ENCODE peak calls at places on chromosomes 16 and 17, in six cellular contexts. One of them, this sample, is unnamed.
A peak's percentile ranks its signal among the peaks of the same experiment; 100 is the strongest.

GRCh38 chr17:32946375-32947135 is 18.6 kb downstream of the TMEM98 start:
- ATAC-seq in RWPE2: no peak
- ATAC-seq in body of pancreas: no peak
- ATAC-seq in left lung: no peak
- ATAC-seq in gastrocnemius medialis: no peak
- ATAC-seq in right cardiac atrium: no peak
- ATAC-seq in this sample: no peak

GRCh38 chr16:79069634-79070033 is 530.9 kb downstream of the MAF start:
- ATAC-seq in RWPE2: no peak
- ATAC-seq in body of pancreas: no peak
- ATAC-seq in left lung: peak; percentile 24
- ATAC-seq in gastrocnemius medialis: no peak
- ATAC-seq in right cardiac atrium: no peak
- ATAC-seq in this sample: no peak

GRCh38 chr17:41962768-41963434 is 3.7 kb upstream of the CNP start:
- ATAC-seq in RWPE2: peak; percentile 24
- ATAC-seq in body of pancreas: peak; percentile 19
- ATAC-seq in left lung: peak; percentile 13
- ATAC-seq in gastrocnemius medialis: peak; percentile 40
- ATAC-seq in right cardiac atrium: peak; percentile 20
- ATAC-seq in this sample: peak; percentile 26

GRCh38 chr16:12323007-12323699 is 346.6 kb downstream of the SNX29 start:
- ATAC-seq in RWPE2: no peak
- ATAC-seq in body of pancreas: no peak
- ATAC-seq in left lung: no peak
- ATAC-seq in gastrocnemius medialis: no peak
- ATAC-seq in right cardiac atrium: no peak
- ATAC-seq in this sample: no peak

GRCh38 chr17:61556224-61557188 is 34.5 kb downstream of the NACA2 start:
- ATAC-seq in RWPE2: no peak
- ATAC-seq in body of pancreas: no peak
- ATAC-seq in left lung: no peak
- ATAC-seq in gastrocnemius medialis: no peak
- ATAC-seq in right cardiac atrium: no peak
- ATAC-seq in this sample: no peak

GRCh38 chr17:35596530-35597233 is 9.6 kb downstream of the AP2B1 start:
- ATAC-seq in RWPE2: no peak
- ATAC-seq in body of pancreas: no peak
- ATAC-seq in left lung: no peak
- ATAC-seq in gastrocnemius medialis: no peak
- ATAC-seq in right cardiac atrium: peak; percentile 56
- ATAC-seq in this sample: no peak

GRCh38 chr17:1752425-1752941 is 9.4 kb upstream of the SERPINF1 start:
- ATAC-seq in RWPE2: peak; percentile 88
- ATAC-seq in body of pancreas: peak; percentile 72
- ATAC-seq in left lung: peak; percentile 77
- ATAC-seq in gastrocnemius medialis: no peak
- ATAC-seq in right cardiac atrium: peak; percentile 61
- ATAC-seq in this sample: peak; percentile 65

GRCh38 chr16:72131036-72131435 is 37.4 kb downstream of the DHX38 start:
- ATAC-seq in RWPE2: no peak
- ATAC-seq in body of pancreas: no peak
- ATAC-seq in left lung: peak; percentile 34
- ATAC-seq in gastrocnemius medialis: no peak
- ATAC-seq in right cardiac atrium: no peak
- ATAC-seq in this sample: no peak

GRCh38 chr16:8905168-8905762 is 23.1 kb downstream of the LITAFD start:
- ATAC-seq in RWPE2: peak; percentile 40
- ATAC-seq in body of pancreas: no peak
- ATAC-seq in left lung: peak; percentile 64
- ATAC-seq in gastrocnemius medialis: no peak
- ATAC-seq in right cardiac atrium: no peak
- ATAC-seq in this sample: no peak

GRCh38 chr17:35683588-35683987 is 47.9 kb upstream of the RASL10B start:
- ATAC-seq in RWPE2: no peak
- ATAC-seq in body of pancreas: no peak
- ATAC-seq in left lung: peak; percentile 23
- ATAC-seq in gastrocnemius medialis: no peak
- ATAC-seq in right cardiac atrium: no peak
- ATAC-seq in this sample: no peak

GRCh38 chr17:31724026-31724425 is 135.0 kb downstream of the COPRS start:
- ATAC-seq in RWPE2: no peak
- ATAC-seq in body of pancreas: no peak
- ATAC-seq in left lung: no peak
- ATAC-seq in gastrocnemius medialis: no peak
- ATAC-seq in right cardiac atrium: no peak
- ATAC-seq in this sample: no peak

GRCh38 chr17:4600563-4600962 is 16.2 kb downstream of the SMTNL2 start:
- ATAC-seq in RWPE2: no peak
- ATAC-seq in body of pancreas: no peak
- ATAC-seq in left lung: no peak
- ATAC-seq in gastrocnemius medialis: peak; percentile 62
- ATAC-seq in right cardiac atrium: peak; percentile 51
- ATAC-seq in this sample: no peak

GRCh38 chr16:88003316-88003715 is 52.1 kb downstream of the BANP start:
- ATAC-seq in RWPE2: no peak
- ATAC-seq in body of pancreas: no peak
- ATAC-seq in left lung: no peak
- ATAC-seq in gastrocnemius medialis: no peak
- ATAC-seq in right cardiac atrium: no peak
- ATAC-seq in this sample: no peak

GRCh38 chr16:72092832-72093447 is 480 bp downstream of the TXNL4B start:
- ATAC-seq in RWPE2: peak; percentile 24
- ATAC-seq in body of pancreas: peak; percentile 16
- ATAC-seq in left lung: peak; percentile 48
- ATAC-seq in gastrocnemius medialis: peak; percentile 23
- ATAC-seq in right cardiac atrium: no peak
- ATAC-seq in this sample: peak; percentile 37

GRCh38 chr16:56517206-56517605 is 2.6 kb downstream of the BBS2 start:
- ATAC-seq in RWPE2: no peak
- ATAC-seq in body of pancreas: no peak
- ATAC-seq in left lung: no peak
- ATAC-seq in gastrocnemius medialis: no peak
- ATAC-seq in right cardiac atrium: no peak
- ATAC-seq in this sample: no peak

GRCh38 chr16:80369138-80369537 is 171.7 kb upstream of the DYNLRB2 start:
- ATAC-seq in RWPE2: no peak
- ATAC-seq in body of pancreas: no peak
- ATAC-seq in left lung: peak; percentile 81
- ATAC-seq in gastrocnemius medialis: no peak
- ATAC-seq in right cardiac atrium: no peak
- ATAC-seq in this sample: no peak

GRCh38 chr17:70106551-70106950 is 31.5 kb downstream of the KCNJ16 start:
- ATAC-seq in RWPE2: no peak
- ATAC-seq in body of pancreas: no peak
- ATAC-seq in left lung: no peak
- ATAC-seq in gastrocnemius medialis: no peak
- ATAC-seq in right cardiac atrium: no peak
- ATAC-seq in this sample: no peak

GRCh38 chr17:45403906-45404490 is 28.7 kb downstream of the ARHGAP27 start:
- ATAC-seq in RWPE2: no peak
- ATAC-seq in body of pancreas: no peak
- ATAC-seq in left lung: no peak
- ATAC-seq in gastrocnemius medialis: no peak
- ATAC-seq in right cardiac atrium: no peak
- ATAC-seq in this sample: no peak

GRCh38 chr17:8930664-8931063 is 34.8 kb downstream of the PIK3R5 start:
- ATAC-seq in RWPE2: no peak
- ATAC-seq in body of pancreas: no peak
- ATAC-seq in left lung: no peak
- ATAC-seq in gastrocnemius medialis: no peak
- ATAC-seq in right cardiac atrium: no peak
- ATAC-seq in this sample: no peak

GRCh38 chr17:30091771-30092170 is 24.8 kb upstream of the NSRP1 start:
- ATAC-seq in RWPE2: no peak
- ATAC-seq in body of pancreas: no peak
- ATAC-seq in left lung: no peak
- ATAC-seq in gastrocnemius medialis: no peak
- ATAC-seq in right cardiac atrium: peak; percentile 38
- ATAC-seq in this sample: no peak

GRCh38 chr17:70683936-70684335 is 514.6 kb downstream of the KCNJ2 start:
- ATAC-seq in RWPE2: no peak
- ATAC-seq in body of pancreas: no peak
- ATAC-seq in left lung: no peak
- ATAC-seq in gastrocnemius medialis: no peak
- ATAC-seq in right cardiac atrium: no peak
- ATAC-seq in this sample: no peak

GRCh38 chr16:69904495-69905170 is 46.5 kb upstream of the CLEC18A start:
- ATAC-seq in RWPE2: no peak
- ATAC-seq in body of pancreas: no peak
- ATAC-seq in left lung: peak; percentile 53
- ATAC-seq in gastrocnemius medialis: no peak
- ATAC-seq in right cardiac atrium: no peak
- ATAC-seq in this sample: no peak

GRCh38 chr17:4987767-4988083 is 250 bp upstream of the CAMTA2 start:
- ATAC-seq in RWPE2: no peak
- ATAC-seq in body of pancreas: no peak
- ATAC-seq in left lung: peak; percentile 4
- ATAC-seq in gastrocnemius medialis: peak; percentile 40
- ATAC-seq in right cardiac atrium: no peak
- ATAC-seq in this sample: peak; percentile 17

GRCh38 chr16:85557976-85558589 is 55.0 kb upstream of the GSE1 start:
- ATAC-seq in RWPE2: peak; percentile 33
- ATAC-seq in body of pancreas: peak; percentile 39
- ATAC-seq in left lung: peak; percentile 35
- ATAC-seq in gastrocnemius medialis: peak; percentile 58
- ATAC-seq in right cardiac atrium: no peak
- ATAC-seq in this sample: no peak

GRCh38 chr17:74369221-74369620 is 1.9 kb downstream of the GPR142 start:
- ATAC-seq in RWPE2: no peak
- ATAC-seq in body of pancreas: no peak
- ATAC-seq in left lung: peak; percentile 38
- ATAC-seq in gastrocnemius medialis: no peak
- ATAC-seq in right cardiac atrium: peak; percentile 27
- ATAC-seq in this sample: no peak

GRCh38 chr17:42031584-42031983 is 11.7 kb downstream of the NKIRAS2 start:
- ATAC-seq in RWPE2: no peak
- ATAC-seq in body of pancreas: no peak
- ATAC-seq in left lung: no peak
- ATAC-seq in gastrocnemius medialis: peak; percentile 60
- ATAC-seq in right cardiac atrium: no peak
- ATAC-seq in this sample: no peak

GRCh38 chr17:81815646-81815985 is 11.7 kb downstream of the GCGR start:
- ATAC-seq in RWPE2: peak; percentile 9
- ATAC-seq in body of pancreas: no peak
- ATAC-seq in left lung: peak; percentile 38
- ATAC-seq in gastrocnemius medialis: no peak
- ATAC-seq in right cardiac atrium: no peak
- ATAC-seq in this sample: no peak

GRCh38 chr17:5610956-5611355 is 26.6 kb upstream of the NLRP1 start:
- ATAC-seq in RWPE2: no peak
- ATAC-seq in body of pancreas: no peak
- ATAC-seq in left lung: peak; percentile 58
- ATAC-seq in gastrocnemius medialis: no peak
- ATAC-seq in right cardiac atrium: no peak
- ATAC-seq in this sample: no peak

GRCh38 chr16:12059216-12059769 is 82.8 kb downstream of the SNX29 start:
- ATAC-seq in RWPE2: no peak
- ATAC-seq in body of pancreas: no peak
- ATAC-seq in left lung: no peak
- ATAC-seq in gastrocnemius medialis: no peak
- ATAC-seq in right cardiac atrium: no peak
- ATAC-seq in this sample: no peak

GRCh38 chr16:55503726-55504553 is 4.9 kb upstream of the LPCAT2 start:
- ATAC-seq in RWPE2: no peak
- ATAC-seq in body of pancreas: no peak
- ATAC-seq in left lung: no peak
- ATAC-seq in gastrocnemius medialis: no peak
- ATAC-seq in right cardiac atrium: no peak
- ATAC-seq in this sample: no peak
- H3K27ac ChIP-seq in RWPE2: peak overlapping the region; percentile 93
- H3K27ac ChIP-seq in body of pancreas: no peak overlapping the region
- H3K27ac ChIP-seq in left lung: no peak overlapping the region
- H3K27ac ChIP-seq in gastrocnemius medialis: peak overlapping the region; percentile 29
- H3K27ac ChIP-seq in right cardiac atrium: no peak overlapping the region
- H3K27ac ChIP-seq in this sample: no peak overlapping the region

GRCh38 chr16:89918453-89919347 is at the start of gene MC1R:
- ATAC-seq in RWPE2: no peak
- ATAC-seq in body of pancreas: no peak
- ATAC-seq in left lung: no peak
- ATAC-seq in gastrocnemius medialis: no peak
- ATAC-seq in right cardiac atrium: peak; percentile 1
- ATAC-seq in this sample: no peak
- H3K27ac ChIP-seq in RWPE2: peak within 1 kb of the TSS; percentile 62
- H3K27ac ChIP-seq in body of pancreas: no peak within 1 kb of the TSS
- H3K27ac ChIP-seq in left lung: peak within 1 kb of the TSS; percentile 15
- H3K27ac ChIP-seq in gastrocnemius medialis: no peak within 1 kb of the TSS
- H3K27ac ChIP-seq in right cardiac atrium: no peak within 1 kb of the TSS
- H3K27ac ChIP-seq in this sample: no peak within 1 kb of the TSS

DNA sequence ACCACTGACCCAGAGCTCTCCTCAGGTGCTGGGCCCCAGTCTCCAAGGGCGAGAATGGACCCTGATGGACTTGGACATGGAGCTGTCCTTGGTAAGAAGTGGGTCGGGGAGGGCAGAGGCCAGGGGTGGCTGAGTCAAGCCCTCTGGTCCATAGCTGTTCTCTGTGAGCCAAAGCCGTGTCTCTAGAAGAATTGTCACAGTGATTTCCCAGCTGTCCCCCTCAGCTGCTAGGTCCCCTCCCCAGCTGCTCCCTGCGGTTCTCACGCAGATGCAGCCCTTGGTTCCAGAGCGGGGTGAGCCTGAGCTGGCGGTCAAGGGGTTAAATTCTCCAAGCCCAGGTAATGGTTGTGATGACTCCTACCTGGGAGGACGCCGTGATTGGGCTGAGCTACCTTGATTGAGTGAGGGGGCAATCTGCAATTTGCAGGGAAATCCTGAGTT is 1.3 kb upstream of the NOL3 start:
- ATAC-seq in RWPE2: no peak
- ATAC-seq in body of pancreas: no peak
- ATAC-seq in left lung: no peak
- ATAC-seq in gastrocnemius medialis: no peak
- ATAC-seq in right cardiac atrium: no peak
- ATAC-seq in this sample: no peak
- H3K27ac ChIP-seq in RWPE2: no peak overlapping the region
- H3K27ac ChIP-seq in body of pancreas: peak overlapping the region; percentile 7
- H3K27ac ChIP-seq in left lung: no peak overlapping the region
- H3K27ac ChIP-seq in gastrocnemius medialis: peak overlapping the region; percentile 96
- H3K27ac ChIP-seq in right cardiac atrium: peak overlapping the region; percentile 72
- H3K27ac ChIP-seq in this sample: peak overlapping the region; percentile 76

GRCh38 chr17:44005865-44006580 is 1.6 kb downstream of the NAGS start:
- ATAC-seq in RWPE2: no peak
- ATAC-seq in body of pancreas: peak; percentile 16
- ATAC-seq in left lung: peak; percentile 70
- ATAC-seq in gastrocnemius medialis: peak; percentile 3
- ATAC-seq in right cardiac atrium: peak; percentile 10
- ATAC-seq in this sample: peak; percentile 6
- H3K27ac ChIP-seq in RWPE2: peak overlapping the region; percentile 64
- H3K27ac ChIP-seq in body of pancreas: no peak overlapping the region
- H3K27ac ChIP-seq in left lung: peak overlapping the region; percentile 62
- H3K27ac ChIP-seq in gastrocnemius medialis: peak overlapping the region; percentile 66
- H3K27ac ChIP-seq in right cardiac atrium: no peak overlapping the region
- H3K27ac ChIP-seq in this sample: peak overlapping the region; percentile 52